ENCODE peak calls at places on chromosomes 5 and 9, in five cellular contexts. G is mammary epithelial cell, U is neuronal stem cell, J is fibroblast of lung, Q is IMR-90. N is an unnamed sample. For H3K36me3, the result is how much of the 10 kb centered on the place peaks cover.

GRCh38 chr9:72467766-72468738 is 53.4 kb upstream of the TMC1 start:
- DNase-seq in G (no peak), U (no peak), J (no peak), Q (no peak), N (no peak)

GRCh38 chr5:79962580-79963222 is 28.4 kb downstream of the MTX3 start:
- DNase-seq in G (no peak), U (peak), J (no peak), Q (peak), N (no peak)

GRCh38 chr5:169430676-169431075 is 129.7 kb upstream of the SLIT3 start:
- DNase-seq in G (no peak), U (no peak), J (peak), Q (no peak), N (no peak)

GRCh38 chr9:70902705-70903131 is 218.7 kb downstream of the TRPM3 start:
- DNase-seq in G (peak), U (no peak), J (peak), Q (peak), N (peak)

GRCh38 chr9:95225016-95225745 is 92.3 kb downstream of the FANCC start:
- DNase-seq in G (no peak), U (no peak), J (peak), Q (peak), N (no peak)

GRCh38 chr9:14025741-14026140 is 288.2 kb downstream of the NFIB start:
- DNase-seq in G (no peak), U (no peak), J (no peak), Q (no peak), N (no peak)

GRCh38 chr5:160635046-160635445 is 213.4 kb downstream of the PTTG1 start:
- DNase-seq in G (no peak), U (no peak), J (no peak), Q (no peak), N (no peak)

GRCh38 chr5:14587143-14587542 is 5.6 kb downstream of the OTULINL start:
- DNase-seq in G (no peak), U (no peak), J (no peak), Q (no peak), N (no peak)

GRCh38 chr5:78920604-78921003 is 64.5 kb downstream of the ARSB start:
- DNase-seq in G (no peak), U (no peak), J (peak), Q (peak), N (no peak)

GRCh38 chr5:9903806-9904205 is 273.7 kb upstream of the TAS2R1 start:
- DNase-seq in G (no peak), U (no peak), J (peak), Q (peak), N (no peak)

GRCh38 chr9:71518045-71518888 is 250.0 kb downstream of the CEMIP2 start:
- DNase-seq in G (no peak), U (no peak), J (peak), Q (no peak), N (no peak)

GRCh38 chr5:91464886-91465646 is 81.9 kb upstream of the ARRDC3 start:
- DNase-seq in G (no peak), U (no peak), J (no peak), Q (no peak), N (no peak)

GRCh38 chr5:132369012-132369470 is 469 bp upstream of the SLC22A5 start:
- DNase-seq in G (no peak), U (no peak), J (peak), Q (no peak), N (no peak)

GRCh38 chr9:73583590-73583989 is 431.9 kb downstream of the ANXA1 start:
- DNase-seq in G (peak), U (no peak), J (no peak), Q (no peak), N (no peak)

GRCh38 chr9:38707885-38708640 is 11.9 kb downstream of the FAM240B start:
- DNase-seq in G (no peak), U (no peak), J (no peak), Q (no peak), N (no peak)

GRCh38 chr5:40984884-40985283 is 75.6 kb downstream of the C7 start:
- DNase-seq in G (peak), U (no peak), J (peak), Q (peak), N (no peak)

GRCh38 chr5:26192496-26192895 is 845.9 kb downstream of the CDH9 start:
- DNase-seq in G (no peak), U (no peak), J (no peak), Q (no peak), N (no peak)

GRCh38 chr9:134766587-134766986 is 114.0 kb upstream of the FCN2 start:
- DNase-seq in G (no peak), U (no peak), J (no peak), Q (no peak), N (no peak)
- H2AFZ ChIP-seq in G (no peak), U (no peak), J (no peak), Q (no peak), N (no peak)

GRCh38 chr5:59759600-59760357 is 133.7 kb downstream of the PDE4D start:
- DNase-seq in G (no peak), U (no peak), J (peak), Q (no peak), N (no peak)
- H3K9ac ChIP-seq in G (peak), U (no peak), J (no peak), Q (no peak), N (peak)

DNA sequence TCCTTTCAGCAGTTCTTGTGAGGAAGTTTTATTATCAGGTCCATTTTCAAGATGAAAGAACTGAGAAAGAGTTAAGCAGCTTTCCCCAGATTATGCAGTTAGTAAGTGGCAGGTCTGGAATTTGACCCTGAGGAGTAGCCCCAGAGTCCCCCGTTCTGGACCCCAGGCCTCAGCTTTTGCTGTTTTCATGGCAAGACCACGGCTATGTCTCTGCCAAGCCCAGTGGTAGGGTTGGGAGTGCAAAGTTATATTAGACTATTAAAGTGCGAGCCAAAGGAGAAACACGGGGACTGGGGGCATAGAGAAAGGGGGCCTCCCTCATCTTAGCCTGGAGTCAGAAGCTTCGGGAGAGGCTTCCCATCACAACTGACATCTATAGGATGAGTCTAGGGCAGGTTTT is 19.3 kb upstream of the ORM1 start:
- DNase-seq in G (no peak), U (no peak), J (no peak), Q (no peak), N (no peak)
- H3K36me3 ChIP-seq in G (under half), U (under half), J (under half), Q (under half), N (under half)

DNA sequence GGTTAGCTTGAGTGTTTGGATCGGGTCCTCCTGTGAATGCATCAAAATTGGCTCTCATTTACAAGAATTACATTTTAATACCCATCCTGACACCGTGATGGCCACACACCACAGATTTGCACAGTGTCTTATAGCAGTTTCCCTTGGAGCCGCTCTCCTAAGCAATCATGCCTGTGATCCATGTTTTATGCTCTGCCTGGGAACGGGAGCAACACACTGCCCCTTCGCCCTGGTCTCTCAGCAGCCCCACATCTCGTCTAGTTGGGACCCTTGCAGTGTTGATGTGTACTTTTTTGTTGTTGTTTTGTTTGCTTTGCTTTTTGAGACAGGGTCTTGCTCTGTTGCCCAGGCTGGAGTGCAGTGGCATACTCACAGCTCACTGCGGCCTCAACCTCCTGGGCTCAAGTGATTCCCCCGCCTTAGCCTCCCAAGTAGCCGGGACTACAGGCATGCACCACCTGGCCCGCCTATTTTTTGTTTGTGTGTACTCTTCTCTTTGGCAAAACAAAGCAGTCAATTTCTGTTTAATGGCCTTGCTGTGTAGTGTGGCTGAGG is 101.5 kb upstream of the TBCA start:
- DNase-seq in G (no peak), U (no peak), J (no peak), Q (no peak), N (no peak)
- H2AFZ ChIP-seq in G (no peak), U (no peak), J (peak), Q (peak), N (no peak)

DNA sequence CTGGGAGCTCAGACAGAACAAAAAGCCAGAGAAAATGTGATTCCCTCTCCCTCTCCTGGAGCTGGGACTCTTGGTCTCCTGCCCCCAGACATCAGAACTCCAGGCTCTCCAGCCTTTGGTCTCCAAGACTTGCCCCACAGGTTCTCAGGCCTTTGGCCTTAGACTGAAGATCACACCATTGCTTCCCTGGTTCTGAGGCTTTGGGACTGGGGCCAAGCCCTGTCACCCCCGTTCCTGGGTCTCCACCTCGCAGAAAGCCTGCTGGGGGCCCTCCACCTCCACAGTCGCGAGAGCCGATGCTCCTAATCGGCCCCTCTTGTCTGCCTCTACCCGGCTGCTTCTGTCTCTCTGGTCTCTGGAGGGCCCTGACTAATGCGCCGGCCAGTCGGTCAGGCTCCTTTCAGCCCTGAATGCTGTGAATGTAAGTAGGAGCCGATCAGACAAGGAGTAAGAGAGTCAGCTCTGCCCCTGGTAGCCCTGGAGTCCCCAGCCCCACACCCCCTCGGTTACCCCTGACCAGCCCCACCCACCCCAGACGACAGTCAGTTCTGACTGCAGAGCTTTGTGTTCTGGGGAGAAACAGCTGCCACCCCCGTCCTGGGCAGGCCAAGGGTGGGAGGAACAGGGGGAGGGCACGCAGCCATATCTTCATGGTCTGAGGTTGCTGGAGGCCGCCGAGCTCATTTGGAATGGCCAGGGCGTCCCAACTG is 57.5 kb downstream of the VAV2 start:
- DNase-seq in G (no peak), U (no peak), J (no peak), Q (no peak), N (no peak)
- H3K9ac ChIP-seq in G (no peak), U (no peak), J (no peak), Q (no peak), N (no peak)

GRCh38 chr5:97208714-97209113 is 25.7 kb upstream of the RIOK2 start:
- DNase-seq in G (no peak), U (no peak), J (no peak), Q (no peak), N (no peak)

GRCh38 chr5:97209343-97209742 is 26.3 kb upstream of the RIOK2 start:
- DNase-seq in G (no peak), U (no peak), J (no peak), Q (no peak), N (no peak)

DNA sequence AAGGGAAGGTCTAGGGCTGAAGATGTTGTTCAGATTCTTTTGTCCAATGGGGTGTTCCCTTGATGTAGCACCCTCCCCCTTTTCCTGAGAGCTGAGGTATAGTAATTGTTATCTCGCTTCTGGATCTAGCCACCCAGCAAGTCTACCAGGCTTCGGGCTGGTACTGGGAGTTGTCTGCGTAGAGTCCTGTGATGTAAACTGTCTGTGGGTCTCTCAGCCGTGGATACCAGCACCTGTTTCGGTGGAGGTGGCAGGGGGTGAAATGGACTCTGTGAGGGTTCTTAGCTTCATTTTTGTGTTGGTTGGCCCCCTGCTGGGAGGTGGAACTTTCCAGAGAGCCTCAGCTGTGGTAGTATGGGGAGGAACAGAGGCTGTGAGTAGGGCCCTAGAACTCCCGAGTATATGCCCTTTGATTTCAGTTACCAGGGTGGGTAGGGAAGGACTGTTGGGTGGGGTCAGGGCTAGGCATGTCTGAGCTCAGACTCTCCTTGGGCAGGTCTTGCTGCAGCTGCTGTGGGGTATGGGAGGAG is 25.2 kb upstream of the RIOK2 start:
- DNase-seq in G (no peak), U (no peak), J (no peak), Q (no peak), N (no peak)
- H3K36me3 ChIP-seq in G (under half), U (under half), J (under half), Q (under half), N (under half)

DNA sequence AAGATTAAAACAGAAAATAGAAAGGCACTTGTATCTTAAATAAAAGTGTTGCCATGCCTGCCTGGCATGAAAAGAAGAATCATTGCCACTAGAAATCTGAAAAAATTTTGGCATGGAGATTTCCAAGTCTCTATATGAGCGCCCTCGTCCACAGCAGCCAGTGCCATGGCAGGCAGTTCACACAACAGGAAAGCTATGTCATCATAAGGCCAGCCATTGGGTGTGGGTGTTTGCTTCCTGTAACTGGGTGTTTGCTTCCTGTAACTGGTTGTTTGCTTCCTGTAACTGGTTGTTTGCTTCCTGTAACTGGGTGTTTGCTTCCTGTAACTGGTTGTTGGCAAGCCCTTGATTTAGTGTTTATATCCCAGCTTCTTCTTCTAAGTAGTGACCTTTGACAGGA is 446.7 kb downstream of the IRX1 start:
- DNase-seq in G (no peak), U (no peak), J (no peak), Q (no peak), N (no peak)
- H2AFZ ChIP-seq in G (peak), U (peak), J (no peak), Q (no peak), N (no peak)

GRCh38 chr9:36486454-36486932 is 86.2 kb upstream of the MELK start:
- DNase-seq in G (peak), U (peak), J (no peak), Q (peak), N (no peak)

GRCh38 chr9:36488322-36488838 is 84.3 kb upstream of the MELK start:
- DNase-seq in G (no peak), U (no peak), J (no peak), Q (no peak), N (no peak)

GRCh38 chr9:36489453-36489852 is 83.2 kb upstream of the MELK start:
- DNase-seq in G (no peak), U (no peak), J (no peak), Q (no peak), N (no peak)

GRCh38 chr9:36486933-36487481 is 85.7 kb upstream of the MELK start:
- DNase-seq in G (peak), U (peak), J (no peak), Q (no peak), N (no peak)

GRCh38 chr9:36487482-36488321 is 85.0 kb upstream of the MELK start:
- DNase-seq in G (peak), U (peak), J (peak), Q (peak), N (no peak)
- H3K9ac ChIP-seq in G (peak), U (peak), J (peak), Q (peak), N (peak)

GRCh38 chr5:1063661-1064382 is 48.0 kb downstream of the SLC12A7 start:
- DNase-seq in G (no peak), U (no peak), J (no peak), Q (no peak), N (no peak)
- H3K36me3 ChIP-seq in G (under half), U (under half), J (under half), Q (under half), N (under half)

DNA sequence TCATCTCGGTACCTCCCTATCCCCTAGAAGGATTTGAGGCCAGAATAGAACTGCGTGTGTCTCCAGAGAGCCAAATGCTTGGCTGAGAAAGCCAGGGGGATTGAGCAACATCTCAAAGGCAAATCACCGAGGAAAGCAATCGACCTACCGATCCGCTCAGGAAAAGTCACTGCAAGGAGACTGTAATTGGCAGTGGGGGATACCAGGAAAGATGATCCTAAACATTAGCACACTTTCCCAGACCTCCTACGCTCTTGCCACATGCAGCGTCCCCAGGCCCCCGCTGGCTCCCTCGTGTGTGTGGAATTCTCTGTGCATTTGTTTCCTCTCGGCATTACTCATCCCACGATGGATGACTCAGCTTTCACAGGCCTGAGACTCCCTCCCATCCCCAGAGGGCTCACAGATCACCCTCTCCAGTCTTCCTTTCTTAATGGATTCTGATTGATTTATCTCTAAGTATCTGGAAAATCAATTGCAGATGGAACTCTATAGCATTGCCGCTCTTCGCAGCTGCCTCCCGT is 82.2 kb upstream of the ICE1 start:
- DNase-seq in G (peak), U (no peak), J (peak), Q (peak), N (no peak)
- H2AFZ ChIP-seq in G (peak), U (peak), J (peak), Q (no peak), N (peak)

N was measured in keratinocyte.